ENCODE peak calls at places on chromosomes 4 and X, in ten cellular contexts. One of them, this sample, is unnamed.

GRCh38 chrX:129786210-129786651 is 6.5 kb downstream of the SASH3 start:
- DNase-seq in brain microvascular endothelial cell: no peak
- DNase-seq in RWPE1: no peak
- DNase-seq in uterus: no peak
- DNase-seq in breast epithelium: no peak
- DNase-seq in ovary: no peak
- DNase-seq in adrenal gland: no peak
- DNase-seq in astrocyte: no peak
- DNase-seq in tibial artery: no peak
- DNase-seq in keratinocyte: no peak
- DNase-seq in this sample: no peak

GRCh38 chrX:23783569-23784486 is 855 bp downstream of the SAT1 start:
- DNase-seq in uterus: no peak
- DNase-seq in brain microvascular endothelial cell: no peak
- DNase-seq in astrocyte: no peak
- DNase-seq in keratinocyte: no peak
- DNase-seq in ovary: no peak
- DNase-seq in adrenal gland: no peak
- DNase-seq in breast epithelium: no peak
- DNase-seq in RWPE1: no peak
- DNase-seq in tibial artery: no peak
- DNase-seq in this sample: no peak

GRCh38 chr4:6408263-6408662 is 64.2 kb downstream of the PPP2R2C start:
- DNase-seq in uterus: no peak
- DNase-seq in astrocyte: no peak
- DNase-seq in breast epithelium: no peak
- DNase-seq in RWPE1: peak; percentile 6
- DNase-seq in tibial artery: no peak
- DNase-seq in keratinocyte: no peak
- DNase-seq in brain microvascular endothelial cell: no peak
- DNase-seq in adrenal gland: no peak
- DNase-seq in ovary: no peak
- DNase-seq in this sample: no peak

GRCh38 chrX:118541482-118541881 is 45.9 kb downstream of the DOCK11 start:
- DNase-seq in tibial artery: no peak
- DNase-seq in breast epithelium: no peak
- DNase-seq in ovary: no peak
- DNase-seq in RWPE1: no peak
- DNase-seq in adrenal gland: no peak
- DNase-seq in keratinocyte: no peak
- DNase-seq in brain microvascular endothelial cell: no peak
- DNase-seq in uterus: no peak
- DNase-seq in astrocyte: no peak
- DNase-seq in this sample: no peak

GRCh38 chrX:39725114-39725513 is 372.6 kb downstream of the BCOR start:
- DNase-seq in brain microvascular endothelial cell: no peak
- DNase-seq in ovary: no peak
- DNase-seq in RWPE1: no peak
- DNase-seq in adrenal gland: no peak
- DNase-seq in uterus: no peak
- DNase-seq in tibial artery: no peak
- DNase-seq in keratinocyte: no peak
- DNase-seq in breast epithelium: no peak
- DNase-seq in astrocyte: no peak
- DNase-seq in this sample: no peak

GRCh38 chr4:164251257-164251656 is 502.7 kb upstream of the SMIM31 start:
- DNase-seq in tibial artery: no peak
- DNase-seq in keratinocyte: no peak
- DNase-seq in ovary: no peak
- DNase-seq in breast epithelium: no peak
- DNase-seq in RWPE1: no peak
- DNase-seq in uterus: no peak
- DNase-seq in adrenal gland: no peak
- DNase-seq in brain microvascular endothelial cell: no peak
- DNase-seq in astrocyte: no peak
- DNase-seq in this sample: no peak

GRCh38 chr4:55733874-55734437 is 85.6 kb upstream of the EXOC1L start:
- DNase-seq in RWPE1: peak; percentile 85
- DNase-seq in uterus: peak; percentile 27
- DNase-seq in ovary: no peak
- DNase-seq in keratinocyte: peak; percentile 79
- DNase-seq in adrenal gland: peak; percentile 21
- DNase-seq in tibial artery: no peak
- DNase-seq in astrocyte: peak; percentile 8
- DNase-seq in breast epithelium: peak; percentile 45
- DNase-seq in brain microvascular endothelial cell: peak; percentile 51
- DNase-seq in this sample: no peak

GRCh38 chr4:150181536-150181935 is 103.3 kb downstream of the DCLK2 start:
- DNase-seq in uterus: peak; percentile 28
- DNase-seq in adrenal gland: no peak
- DNase-seq in brain microvascular endothelial cell: peak; percentile 39
- DNase-seq in tibial artery: no peak
- DNase-seq in breast epithelium: no peak
- DNase-seq in ovary: no peak
- DNase-seq in astrocyte: peak; percentile 43
- DNase-seq in keratinocyte: no peak
- DNase-seq in RWPE1: no peak
- DNase-seq in this sample: peak; percentile 62

GRCh38 chrX:148541461-148541983 is 41.1 kb downstream of the AFF2 start:
- DNase-seq in breast epithelium: no peak
- DNase-seq in keratinocyte: no peak
- DNase-seq in ovary: no peak
- DNase-seq in astrocyte: no peak
- DNase-seq in brain microvascular endothelial cell: no peak
- DNase-seq in RWPE1: no peak
- DNase-seq in adrenal gland: no peak
- DNase-seq in uterus: no peak
- DNase-seq in tibial artery: no peak
- DNase-seq in this sample: no peak

GRCh38 chr4:26377352-26378311 is 56.8 kb downstream of the RBPJ start:
- DNase-seq in keratinocyte: no peak
- DNase-seq in brain microvascular endothelial cell: no peak
- DNase-seq in tibial artery: no peak
- DNase-seq in uterus: no peak
- DNase-seq in breast epithelium: no peak
- DNase-seq in adrenal gland: no peak
- DNase-seq in astrocyte: peak; percentile 10
- DNase-seq in RWPE1: no peak
- DNase-seq in ovary: no peak
- DNase-seq in this sample: no peak

GRCh38 chr4:52248836-52249235 is 197.7 kb downstream of the SPATA18 start:
- DNase-seq in brain microvascular endothelial cell: no peak
- DNase-seq in adrenal gland: no peak
- DNase-seq in ovary: no peak
- DNase-seq in uterus: no peak
- DNase-seq in breast epithelium: no peak
- DNase-seq in RWPE1: peak; percentile 55
- DNase-seq in tibial artery: no peak
- DNase-seq in keratinocyte: no peak
- DNase-seq in astrocyte: no peak
- DNase-seq in this sample: no peak

GRCh38 chr4:24598025-24598424 is 13.7 kb upstream of the DHX15 start:
- DNase-seq in adrenal gland: no peak
- DNase-seq in ovary: no peak
- DNase-seq in RWPE1: peak; percentile 58
- DNase-seq in keratinocyte: peak; percentile 53
- DNase-seq in astrocyte: no peak
- DNase-seq in tibial artery: no peak
- DNase-seq in uterus: no peak
- DNase-seq in breast epithelium: no peak
- DNase-seq in brain microvascular endothelial cell: peak; percentile 16
- DNase-seq in this sample: no peak

GRCh38 chr4:118711047-118711446 is 25.9 kb downstream of the METTL14 start:
- DNase-seq in ovary: no peak
- DNase-seq in breast epithelium: no peak
- DNase-seq in brain microvascular endothelial cell: no peak
- DNase-seq in adrenal gland: no peak
- DNase-seq in tibial artery: no peak
- DNase-seq in astrocyte: no peak
- DNase-seq in RWPE1: no peak
- DNase-seq in keratinocyte: no peak
- DNase-seq in uterus: no peak
- DNase-seq in this sample: no peak

GRCh38 chrX:87578978-87579377 is 61.4 kb downstream of the KLHL4 start:
- DNase-seq in brain microvascular endothelial cell: no peak
- DNase-seq in astrocyte: no peak
- DNase-seq in RWPE1: no peak
- DNase-seq in breast epithelium: no peak
- DNase-seq in ovary: no peak
- DNase-seq in uterus: no peak
- DNase-seq in adrenal gland: no peak
- DNase-seq in keratinocyte: no peak
- DNase-seq in tibial artery: no peak
- DNase-seq in this sample: no peak
- TF ChIP-seq CTCF in brain microvascular endothelial cell: peak; percentile 33
- TF ChIP-seq CTCF in astrocyte: no peak
- TF ChIP-seq CTCF in RWPE1: no peak
- TF ChIP-seq CTCF in breast epithelium: no peak
- TF ChIP-seq CTCF in ovary: no peak
- TF ChIP-seq CTCF in uterus: no peak
- TF ChIP-seq CTCF in adrenal gland: no peak
- TF ChIP-seq CTCF in keratinocyte: no peak
- TF ChIP-seq CTCF in tibial artery: no peak
- TF ChIP-seq CTCF in this sample: peak; percentile 29

GRCh38 chr4:39706334-39706733 is 8.4 kb downstream of the UBE2K start:
- DNase-seq in astrocyte: peak; percentile 82
- DNase-seq in adrenal gland: peak; percentile 68
- DNase-seq in RWPE1: no peak
- DNase-seq in keratinocyte: peak; percentile 23
- DNase-seq in uterus: no peak
- DNase-seq in brain microvascular endothelial cell: peak; percentile 76
- DNase-seq in ovary: no peak
- DNase-seq in breast epithelium: no peak
- DNase-seq in tibial artery: peak; percentile 82
- DNase-seq in this sample: peak; percentile 76
- H3K27ac ChIP-seq in astrocyte: peak overlapping the region; percentile 73
- H3K27ac ChIP-seq in adrenal gland: peak overlapping the region; percentile 40
- H3K27ac ChIP-seq in RWPE1: peak overlapping the region; percentile 74
- H3K27ac ChIP-seq in keratinocyte: no peak overlapping the region
- H3K27ac ChIP-seq in uterus: no peak overlapping the region
- H3K27ac ChIP-seq in brain microvascular endothelial cell: peak overlapping the region; percentile 93
- H3K27ac ChIP-seq in ovary: no peak overlapping the region
- H3K27ac ChIP-seq in breast epithelium: no peak overlapping the region
- H3K27ac ChIP-seq in tibial artery: peak overlapping the region; percentile 49
- H3K27ac ChIP-seq in this sample: no peak overlapping the region

GRCh38 chr4:64617813-64618212 is 208.6 kb upstream of the TECRL start:
- DNase-seq in ovary: no peak
- DNase-seq in adrenal gland: no peak
- DNase-seq in brain microvascular endothelial cell: no peak
- DNase-seq in astrocyte: peak; percentile 20
- DNase-seq in keratinocyte: no peak
- DNase-seq in tibial artery: no peak
- DNase-seq in RWPE1: peak; percentile 26
- DNase-seq in uterus: no peak
- DNase-seq in breast epithelium: no peak
- DNase-seq in this sample: no peak
- TF ChIP-seq CTCF in ovary: no peak
- TF ChIP-seq CTCF in adrenal gland: no peak
- TF ChIP-seq CTCF in brain microvascular endothelial cell: no peak
- TF ChIP-seq CTCF in astrocyte: peak; percentile 30
- TF ChIP-seq CTCF in keratinocyte: peak; percentile 22
- TF ChIP-seq CTCF in tibial artery: no peak
- TF ChIP-seq CTCF in RWPE1: peak; percentile 35
- TF ChIP-seq CTCF in uterus: no peak
- TF ChIP-seq CTCF in breast epithelium: peak; percentile 30
- TF ChIP-seq CTCF in this sample: no peak

DNA sequence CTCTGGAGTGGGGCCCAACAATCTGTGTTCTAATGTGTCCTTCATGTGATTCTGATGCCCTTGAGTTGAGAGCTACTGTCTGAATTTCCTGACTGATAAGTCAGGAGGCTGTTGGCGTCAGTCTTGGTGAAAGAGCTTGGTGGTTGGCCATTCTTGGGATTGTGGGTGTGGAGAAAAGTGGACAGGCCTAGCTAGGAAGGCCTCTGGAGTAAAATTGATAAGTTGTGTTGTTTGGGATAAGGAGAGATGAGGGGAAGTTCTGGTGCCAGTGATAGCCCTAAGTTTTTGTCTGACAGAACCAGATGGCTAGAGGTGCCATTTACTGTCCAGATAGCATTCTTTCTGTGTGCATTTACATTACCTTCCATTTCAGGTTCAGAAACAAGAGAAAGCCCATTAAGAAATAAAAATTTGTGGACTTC is 11.7 kb downstream of the NSD2 start:
- DNase-seq in astrocyte: no peak
- DNase-seq in keratinocyte: no peak
- DNase-seq in RWPE1: no peak
- DNase-seq in brain microvascular endothelial cell: no peak
- DNase-seq in breast epithelium: no peak
- DNase-seq in adrenal gland: peak; percentile 33
- DNase-seq in ovary: no peak
- DNase-seq in uterus: no peak
- DNase-seq in tibial artery: no peak
- DNase-seq in this sample: no peak
- H3K27ac ChIP-seq in astrocyte: no peak overlapping the region
- H3K27ac ChIP-seq in keratinocyte: no peak overlapping the region
- H3K27ac ChIP-seq in RWPE1: no peak overlapping the region
- H3K27ac ChIP-seq in brain microvascular endothelial cell: no peak overlapping the region
- H3K27ac ChIP-seq in breast epithelium: no peak overlapping the region
- H3K27ac ChIP-seq in adrenal gland: no peak overlapping the region
- H3K27ac ChIP-seq in ovary: no peak overlapping the region
- H3K27ac ChIP-seq in uterus: no peak overlapping the region
- H3K27ac ChIP-seq in tibial artery: no peak overlapping the region
- H3K27ac ChIP-seq in this sample: peak overlapping the region; percentile 67